ENCODE peak calls at places on chromosomes 13 and 19, in eight cellular contexts. One of them, this sample, is unnamed.

GRCh38 chr19:42252365-42253244 is 2.3 kb downstream of the ERF start:
- DNase-seq in OCI-LY7: no peak
- DNase-seq in neural progenitor cell: no peak
- DNase-seq in activated CD4-positive, alpha-beta T cell treated with anti-CD3 and anti-CD28 coated beads for 1 hour: no peak
- DNase-seq in left ventricle myocardium superior: peak; percentile 66
- DNase-seq in stimulated activated CD8-positive, alpha-beta memory T cell treated with anti-CD3 and anti-CD28 coated beads, Interleukin-2, amount 100 ng/mL, for 48 hours: no peak
- DNase-seq in cardiac fibroblast: peak; percentile 50
- DNase-seq in AG04450: no peak
- DNase-seq in this sample: no peak

GRCh38 chr13:75356426-75356825 is 125.5 kb downstream of the TBC1D4 start:
- DNase-seq in OCI-LY7: no peak
- DNase-seq in left ventricle myocardium superior: no peak
- DNase-seq in activated CD4-positive, alpha-beta T cell treated with anti-CD3 and anti-CD28 coated beads for 1 hour: no peak
- DNase-seq in cardiac fibroblast: no peak
- DNase-seq in stimulated activated CD8-positive, alpha-beta memory T cell treated with anti-CD3 and anti-CD28 coated beads, Interleukin-2, amount 100 ng/mL, for 48 hours: no peak
- DNase-seq in AG04450: no peak
- DNase-seq in neural progenitor cell: no peak
- DNase-seq in this sample: no peak

GRCh38 chr19:18232540-18233223 is 6.4 kb upstream of the PDE4C start:
- DNase-seq in cardiac fibroblast: peak; percentile 11
- DNase-seq in neural progenitor cell: no peak
- DNase-seq in OCI-LY7: no peak
- DNase-seq in left ventricle myocardium superior: no peak
- DNase-seq in AG04450: no peak
- DNase-seq in stimulated activated CD8-positive, alpha-beta memory T cell treated with anti-CD3 and anti-CD28 coated beads, Interleukin-2, amount 100 ng/mL, for 48 hours: no peak
- DNase-seq in activated CD4-positive, alpha-beta T cell treated with anti-CD3 and anti-CD28 coated beads for 1 hour: no peak
- DNase-seq in this sample: no peak

GRCh38 chr19:37333457-37333856 is 37.4 kb upstream of the ZNF527 start:
- DNase-seq in left ventricle myocardium superior: no peak
- DNase-seq in neural progenitor cell: no peak
- DNase-seq in stimulated activated CD8-positive, alpha-beta memory T cell treated with anti-CD3 and anti-CD28 coated beads, Interleukin-2, amount 100 ng/mL, for 48 hours: no peak
- DNase-seq in AG04450: no peak
- DNase-seq in cardiac fibroblast: peak; percentile 19
- DNase-seq in OCI-LY7: no peak
- DNase-seq in activated CD4-positive, alpha-beta T cell treated with anti-CD3 and anti-CD28 coated beads for 1 hour: no peak
- DNase-seq in this sample: no peak

GRCh38 chr19:33323093-33323820 is 20.9 kb upstream of the CEBPA start:
- DNase-seq in stimulated activated CD8-positive, alpha-beta memory T cell treated with anti-CD3 and anti-CD28 coated beads, Interleukin-2, amount 100 ng/mL, for 48 hours: no peak
- DNase-seq in AG04450: no peak
- DNase-seq in neural progenitor cell: no peak
- DNase-seq in activated CD4-positive, alpha-beta T cell treated with anti-CD3 and anti-CD28 coated beads for 1 hour: no peak
- DNase-seq in left ventricle myocardium superior: no peak
- DNase-seq in OCI-LY7: no peak
- DNase-seq in cardiac fibroblast: no peak
- DNase-seq in this sample: no peak

GRCh38 chr19:10027158-10027997 is 14.1 kb downstream of the RDH8 start:
- DNase-seq in neural progenitor cell: peak; percentile 97
- DNase-seq in AG04450: peak; percentile 82
- DNase-seq in activated CD4-positive, alpha-beta T cell treated with anti-CD3 and anti-CD28 coated beads for 1 hour: peak; percentile 51
- DNase-seq in stimulated activated CD8-positive, alpha-beta memory T cell treated with anti-CD3 and anti-CD28 coated beads, Interleukin-2, amount 100 ng/mL, for 48 hours: peak; percentile 77
- DNase-seq in left ventricle myocardium superior: peak; percentile 99
- DNase-seq in OCI-LY7: peak; percentile 85
- DNase-seq in cardiac fibroblast: peak; percentile 97
- DNase-seq in this sample: peak; percentile 72

GRCh38 chr19:3365447-3366103 is 808 bp upstream of the NFIC start:
- DNase-seq in left ventricle myocardium superior: peak; percentile 84
- DNase-seq in activated CD4-positive, alpha-beta T cell treated with anti-CD3 and anti-CD28 coated beads for 1 hour: no peak
- DNase-seq in AG04450: no peak
- DNase-seq in OCI-LY7: no peak
- DNase-seq in stimulated activated CD8-positive, alpha-beta memory T cell treated with anti-CD3 and anti-CD28 coated beads, Interleukin-2, amount 100 ng/mL, for 48 hours: no peak
- DNase-seq in neural progenitor cell: no peak
- DNase-seq in cardiac fibroblast: peak; percentile 80
- DNase-seq in this sample: no peak

GRCh38 chr13:75685239-75685697 is 49.1 kb downstream of the LMO7 start:
- DNase-seq in left ventricle myocardium superior: no peak
- DNase-seq in activated CD4-positive, alpha-beta T cell treated with anti-CD3 and anti-CD28 coated beads for 1 hour: no peak
- DNase-seq in AG04450: peak; percentile 72
- DNase-seq in OCI-LY7: no peak
- DNase-seq in neural progenitor cell: peak; percentile 49
- DNase-seq in stimulated activated CD8-positive, alpha-beta memory T cell treated with anti-CD3 and anti-CD28 coated beads, Interleukin-2, amount 100 ng/mL, for 48 hours: no peak
- DNase-seq in cardiac fibroblast: peak; percentile 76
- DNase-seq in this sample: peak; percentile 56

GRCh38 chr19:43700368-43701015 is 15.4 kb upstream of the IRGC start:
- DNase-seq in cardiac fibroblast: peak; percentile 79
- DNase-seq in stimulated activated CD8-positive, alpha-beta memory T cell treated with anti-CD3 and anti-CD28 coated beads, Interleukin-2, amount 100 ng/mL, for 48 hours: no peak
- DNase-seq in OCI-LY7: no peak
- DNase-seq in left ventricle myocardium superior: peak; percentile 39
- DNase-seq in AG04450: peak; percentile 47
- DNase-seq in activated CD4-positive, alpha-beta T cell treated with anti-CD3 and anti-CD28 coated beads for 1 hour: no peak
- DNase-seq in neural progenitor cell: peak; percentile 21
- DNase-seq in this sample: peak; percentile 45

GRCh38 chr13:46866150-46866549 is 30.7 kb downstream of the HTR2A start:
- DNase-seq in left ventricle myocardium superior: peak; percentile 40
- DNase-seq in neural progenitor cell: peak; percentile 4
- DNase-seq in stimulated activated CD8-positive, alpha-beta memory T cell treated with anti-CD3 and anti-CD28 coated beads, Interleukin-2, amount 100 ng/mL, for 48 hours: no peak
- DNase-seq in cardiac fibroblast: peak; percentile 80
- DNase-seq in OCI-LY7: peak; percentile 13
- DNase-seq in AG04450: peak; percentile 27
- DNase-seq in activated CD4-positive, alpha-beta T cell treated with anti-CD3 and anti-CD28 coated beads for 1 hour: no peak
- DNase-seq in this sample: peak; percentile 8

GRCh38 chr19:33295621-33296472 is 6.5 kb downstream of the CEBPA start:
- DNase-seq in OCI-LY7: no peak
- DNase-seq in left ventricle myocardium superior: no peak
- DNase-seq in neural progenitor cell: no peak
- DNase-seq in cardiac fibroblast: no peak
- DNase-seq in activated CD4-positive, alpha-beta T cell treated with anti-CD3 and anti-CD28 coated beads for 1 hour: no peak
- DNase-seq in AG04450: no peak
- DNase-seq in stimulated activated CD8-positive, alpha-beta memory T cell treated with anti-CD3 and anti-CD28 coated beads, Interleukin-2, amount 100 ng/mL, for 48 hours: no peak
- DNase-seq in this sample: no peak

GRCh38 chr13:40549500-40550094 is 116.8 kb downstream of the FOXO1 start:
- DNase-seq in AG04450: no peak
- DNase-seq in neural progenitor cell: no peak
- DNase-seq in OCI-LY7: no peak
- DNase-seq in stimulated activated CD8-positive, alpha-beta memory T cell treated with anti-CD3 and anti-CD28 coated beads, Interleukin-2, amount 100 ng/mL, for 48 hours: no peak
- DNase-seq in activated CD4-positive, alpha-beta T cell treated with anti-CD3 and anti-CD28 coated beads for 1 hour: no peak
- DNase-seq in left ventricle myocardium superior: no peak
- DNase-seq in cardiac fibroblast: peak; percentile 51
- DNase-seq in this sample: peak; percentile 46

GRCh38 chr13:31200636-31200970 is 828 bp downstream of the B3GLCT start:
- DNase-seq in cardiac fibroblast: no peak
- DNase-seq in neural progenitor cell: peak; percentile 69
- DNase-seq in left ventricle myocardium superior: peak; percentile 76
- DNase-seq in OCI-LY7: peak; percentile 62
- DNase-seq in stimulated activated CD8-positive, alpha-beta memory T cell treated with anti-CD3 and anti-CD28 coated beads, Interleukin-2, amount 100 ng/mL, for 48 hours: peak; percentile 17
- DNase-seq in AG04450: no peak
- DNase-seq in activated CD4-positive, alpha-beta T cell treated with anti-CD3 and anti-CD28 coated beads for 1 hour: peak; percentile 26
- DNase-seq in this sample: no peak

GRCh38 chr13:113083402-113084061 is 22.1 kb upstream of the F7 start:
- DNase-seq in cardiac fibroblast: peak; percentile 48
- DNase-seq in neural progenitor cell: no peak
- DNase-seq in OCI-LY7: no peak
- DNase-seq in AG04450: no peak
- DNase-seq in stimulated activated CD8-positive, alpha-beta memory T cell treated with anti-CD3 and anti-CD28 coated beads, Interleukin-2, amount 100 ng/mL, for 48 hours: no peak
- DNase-seq in activated CD4-positive, alpha-beta T cell treated with anti-CD3 and anti-CD28 coated beads for 1 hour: no peak
- DNase-seq in left ventricle myocardium superior: peak; percentile 83
- DNase-seq in this sample: no peak

GRCh38 chr13:32734511-32734910 is 148.3 kb downstream of the PDS5B start:
- DNase-seq in stimulated activated CD8-positive, alpha-beta memory T cell treated with anti-CD3 and anti-CD28 coated beads, Interleukin-2, amount 100 ng/mL, for 48 hours: no peak
- DNase-seq in left ventricle myocardium superior: no peak
- DNase-seq in activated CD4-positive, alpha-beta T cell treated with anti-CD3 and anti-CD28 coated beads for 1 hour: no peak
- DNase-seq in AG04450: peak; percentile 20
- DNase-seq in cardiac fibroblast: peak; percentile 25
- DNase-seq in OCI-LY7: no peak
- DNase-seq in neural progenitor cell: no peak
- DNase-seq in this sample: peak; percentile 28

GRCh38 chr19:58218899-58219298 is 9.8 kb upstream of the ZNF544 start:
- DNase-seq in OCI-LY7: peak; percentile 54
- DNase-seq in left ventricle myocardium superior: no peak
- DNase-seq in activated CD4-positive, alpha-beta T cell treated with anti-CD3 and anti-CD28 coated beads for 1 hour: no peak
- DNase-seq in stimulated activated CD8-positive, alpha-beta memory T cell treated with anti-CD3 and anti-CD28 coated beads, Interleukin-2, amount 100 ng/mL, for 48 hours: no peak
- DNase-seq in cardiac fibroblast: peak; percentile 37
- DNase-seq in neural progenitor cell: peak; percentile 26
- DNase-seq in AG04450: no peak
- DNase-seq in this sample: no peak

GRCh38 chr19:18436651-18437478 is 1.1 kb downstream of the ISYNA1 start:
- DNase-seq in stimulated activated CD8-positive, alpha-beta memory T cell treated with anti-CD3 and anti-CD28 coated beads, Interleukin-2, amount 100 ng/mL, for 48 hours: peak; percentile 78
- DNase-seq in neural progenitor cell: peak; percentile 92
- DNase-seq in left ventricle myocardium superior: peak; percentile 83
- DNase-seq in AG04450: no peak
- DNase-seq in cardiac fibroblast: peak; percentile 96
- DNase-seq in OCI-LY7: peak; percentile 76
- DNase-seq in activated CD4-positive, alpha-beta T cell treated with anti-CD3 and anti-CD28 coated beads for 1 hour: peak; percentile 60
- DNase-seq in this sample: no peak

GRCh38 chr19:49468746-49469447 is 5.1 kb upstream of the FLT3LG start:
- DNase-seq in left ventricle myocardium superior: peak; percentile 83
- DNase-seq in neural progenitor cell: peak; percentile 94
- DNase-seq in OCI-LY7: peak; percentile 58
- DNase-seq in stimulated activated CD8-positive, alpha-beta memory T cell treated with anti-CD3 and anti-CD28 coated beads, Interleukin-2, amount 100 ng/mL, for 48 hours: peak; percentile 62
- DNase-seq in cardiac fibroblast: peak; percentile 94
- DNase-seq in AG04450: no peak
- DNase-seq in activated CD4-positive, alpha-beta T cell treated with anti-CD3 and anti-CD28 coated beads for 1 hour: peak; percentile 69
- DNase-seq in this sample: no peak

GRCh38 chr19:12603714-12604113 is 6.9 kb downstream of the ZNF490 start:
- DNase-seq in stimulated activated CD8-positive, alpha-beta memory T cell treated with anti-CD3 and anti-CD28 coated beads, Interleukin-2, amount 100 ng/mL, for 48 hours: no peak
- DNase-seq in activated CD4-positive, alpha-beta T cell treated with anti-CD3 and anti-CD28 coated beads for 1 hour: no peak
- DNase-seq in cardiac fibroblast: no peak
- DNase-seq in neural progenitor cell: no peak
- DNase-seq in AG04450: no peak
- DNase-seq in OCI-LY7: peak; percentile 12
- DNase-seq in left ventricle myocardium superior: no peak
- DNase-seq in this sample: no peak